ENCODE peak calls at places on chromosomes 3 and 15, in four cellular contexts. O is H9, H is keratinocyte, J is HCT116. G is an unnamed sample.

GRCh38 chr3:116770815-116771450 is 61.4 kb downstream of the TUSC7 start:
- DNase-seq in J (peak; percentile 54), O (peak; percentile 81), H (no peak), G (peak; percentile 55)

GRCh38 chr15:64740361-64741170 is 34.8 kb downstream of the RBPMS2 start:
- DNase-seq in O (no peak), J (no peak), H (peak; percentile 35), G (peak; percentile 50)

GRCh38 chr3:115146032-115146417 is 1.1 kb downstream of the ZBTB20 start:
- DNase-seq in J (peak; percentile 19), O (peak; percentile 31), H (no peak), G (peak; percentile 77)

GRCh38 chr15:48355377-48355776 is 24.1 kb downstream of the DUT start:
- DNase-seq in J (no peak), H (no peak), O (no peak), G (no peak)

GRCh38 chr15:101322016-101322695 is 27.1 kb upstream of the SNRPA1 start:
- DNase-seq in J (no peak), H (no peak), O (no peak), G (no peak)

GRCh38 chr3:109804697-109805096 is 467.4 kb upstream of the DPPA4 start:
- DNase-seq in H (peak; percentile 7), J (peak; percentile 84), O (no peak), G (peak; percentile 76)

GRCh38 chr3:11764931-11765363 is 81.7 kb downstream of the TAMM41 start:
- DNase-seq in J (peak; percentile 64), H (peak; percentile 78), O (no peak), G (peak; percentile 97)

GRCh38 chr3:133476971-133477375 is 77.1 kb downstream of the BFSP2 start:
- DNase-seq in J (no peak), O (no peak), H (no peak), G (no peak)

GRCh38 chr3:87791248-87792027 is 267.4 kb downstream of the CGGBP1 start:
- DNase-seq in H (no peak), J (no peak), O (no peak), G (no peak)

GRCh38 chr3:87792193-87792531 is 266.6 kb downstream of the CGGBP1 start:
- DNase-seq in H (no peak), O (no peak), J (no peak), G (no peak)

GRCh38 chr3:87792532-87793321 is 266.1 kb downstream of the CGGBP1 start:
- DNase-seq in J (no peak), H (no peak), O (peak; percentile 59), G (no peak)

GRCh38 chr3:87796137-87796899 is 262.5 kb downstream of the CGGBP1 start:
- DNase-seq in O (no peak), H (no peak), J (no peak), G (no peak)

GRCh38 chr3:87793322-87793877 is 265.4 kb downstream of the CGGBP1 start:
- DNase-seq in H (no peak), J (no peak), O (peak; percentile 44), G (no peak)
- H3K4me2 ChIP-seq in H (no peak overlapping the region), J (no peak overlapping the region), O (peak overlapping the region; percentile 69), G (peak overlapping the region; percentile 71)

DNA sequence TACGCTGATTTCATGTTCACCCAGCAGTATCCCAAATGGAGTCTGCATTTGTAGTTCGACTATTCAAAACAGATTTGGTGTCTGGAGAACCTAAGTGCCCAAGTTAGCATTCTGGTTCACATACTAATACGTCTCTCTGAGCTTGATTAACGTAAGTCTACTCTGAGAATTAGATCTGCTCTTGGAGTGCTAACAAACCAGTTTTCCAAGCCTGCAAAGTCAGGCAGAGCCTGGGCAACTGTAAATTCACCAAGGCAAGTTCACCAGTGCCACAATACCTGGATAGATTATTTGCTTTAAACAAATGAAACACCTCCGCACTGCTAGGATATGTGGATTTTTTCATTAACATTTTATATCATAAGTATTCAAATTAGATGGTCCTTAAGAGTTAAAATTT is 912.6 kb downstream of the ROBO1 start:
- DNase-seq in H (no peak), O (no peak), J (no peak), G (no peak)
- H3K9ac ChIP-seq in H (no peak overlapping the region), O (no peak overlapping the region), J (no peak overlapping the region), G (no peak overlapping the region)

DNA sequence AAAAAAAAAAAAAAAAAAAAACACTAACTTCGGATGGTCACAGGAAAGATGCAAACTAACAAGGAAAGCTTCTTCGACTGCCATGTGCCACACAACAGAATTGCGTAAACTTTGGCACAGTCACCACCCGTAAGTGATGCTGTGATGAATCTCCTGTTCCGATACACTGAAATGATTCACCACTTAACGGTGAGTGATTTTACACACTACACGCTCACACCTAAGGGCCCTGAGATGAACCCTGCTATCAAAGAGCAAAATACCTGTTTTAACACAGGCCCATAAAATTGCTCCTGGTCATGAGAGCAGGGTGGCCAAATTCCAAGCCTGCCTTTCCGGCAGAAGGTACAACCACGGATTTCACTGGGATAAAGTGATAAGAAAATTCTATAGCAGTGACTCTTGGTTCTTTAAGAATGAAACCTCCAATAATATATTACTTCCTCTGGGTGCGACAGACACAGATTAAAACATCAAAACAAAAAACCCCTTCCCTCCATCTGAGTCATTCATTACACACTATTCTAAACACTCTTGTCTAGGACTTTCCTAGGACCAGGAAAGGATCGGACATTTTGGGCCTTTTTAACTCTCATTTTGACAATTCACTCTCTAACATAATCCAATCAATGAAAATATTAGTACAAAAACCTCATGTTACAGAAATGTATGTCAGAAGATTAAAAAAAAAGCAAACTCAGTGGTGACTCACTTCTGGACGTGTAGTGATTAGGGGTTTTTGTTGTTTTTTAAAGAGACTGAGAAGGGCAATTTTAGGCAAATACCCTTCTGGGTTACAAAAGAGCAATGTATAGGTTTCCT is 28.3 kb downstream of the LRIG1 start:
- DNase-seq in O (no peak), H (peak; percentile 77), J (no peak), G (peak; percentile 80)
- H2AFZ ChIP-seq in O (no peak overlapping the region), H (peak overlapping the region; percentile 0), J (no peak overlapping the region), G (peak overlapping the region; percentile 48)

GRCh38 chr3:170829873-170830272 is 40.1 kb downstream of the RPL22L1 start:
- DNase-seq in O (no peak), H (no peak), J (no peak), G (no peak)
- H3K4me2 ChIP-seq in O (no peak overlapping the region), H (no peak overlapping the region), J (no peak overlapping the region), G (no peak overlapping the region)

DNA sequence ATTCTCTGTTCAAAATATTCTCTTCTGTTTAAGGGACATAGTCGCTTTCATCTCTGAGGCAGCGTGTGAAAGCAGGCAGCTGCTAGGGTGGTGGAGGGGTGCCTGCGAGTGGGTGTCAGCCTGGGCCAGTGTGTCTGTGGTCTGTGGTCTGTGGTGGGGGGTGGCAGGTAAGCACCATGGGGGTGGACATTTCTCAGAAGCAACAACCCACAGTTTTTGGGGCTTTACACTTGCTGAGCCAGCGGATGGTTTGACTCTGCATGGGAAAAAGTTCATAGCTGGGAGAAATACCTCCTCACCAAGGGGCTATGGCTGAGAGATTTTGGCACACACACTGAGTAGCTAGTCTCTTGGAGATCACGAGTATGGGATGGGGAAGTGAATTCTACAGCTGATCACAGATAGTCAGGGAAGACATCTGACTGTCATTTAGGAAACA is 109.3 kb downstream of the EPHB1 start:
- DNase-seq in J (no peak), O (no peak), H (no peak), G (no peak)
- H3K9ac ChIP-seq in J (no peak overlapping the region), O (no peak overlapping the region), H (no peak overlapping the region), G (no peak overlapping the region)

GRCh38 chr15:43277231-43277823 is 10.6 kb upstream of the TGM5 start:
- DNase-seq in J (no peak), H (no peak), O (no peak), G (no peak)
- H2AFZ ChIP-seq in J (no peak overlapping the region), H (no peak overlapping the region), O (no peak overlapping the region), G (no peak overlapping the region)

GRCh38 chr15:44736261-44736765 is at the start of gene TRIM69:
- DNase-seq in H (no peak), O (no peak), J (no peak), G (no peak)
- H3K4me2 ChIP-seq in H (no peak within 1 kb of the TSS), O (no peak within 1 kb of the TSS), J (no peak within 1 kb of the TSS), G (no peak within 1 kb of the TSS)

G was measured in mammary epithelial cell.